ENCODE peak calls at places on chromosomes 16 and 17, in four cellular contexts. S is suprapubic skin, B is tibial artery, J is breast epithelium. U is an unnamed sample. For H3K9me3, the result is how much of the 10 kb centered on the place peaks cover.

GRCh38 chr16:88687254-88687576 is 908 bp upstream of the SNAI3 start:
- DNase-seq in S (no peak), J (no peak), B (no peak), U (no peak)

GRCh38 chr17:2170023-2170422 is 115.1 kb downstream of the HIC1 start:
- DNase-seq in S (no peak), J (no peak), B (no peak), U (no peak)

GRCh38 chr17:3474212-3474611 is 1.6 kb upstream of the ASPA start:
- DNase-seq in B (no peak), J (no peak), S (no peak), U (no peak)

GRCh38 chr16:985646-986400 is 4.3 kb downstream of the SOX8 start:
- DNase-seq in B (no peak), J (no peak), S (no peak), U (no peak)

GRCh38 chr17:79454826-79455225 is 156.0 kb downstream of the RBFOX3 start:
- DNase-seq in S (no peak), J (no peak), B (no peak), U (no peak)

GRCh38 chr17:48259710-48260291 is 152.2 kb downstream of the SNX11 start:
- DNase-seq in B (no peak), S (no peak), J (no peak), U (no peak)

GRCh38 chr17:59492091-59492451 is 73.3 kb upstream of the DHX40 start:
- DNase-seq in J (no peak), S (no peak), B (no peak), U (no peak)

GRCh38 chr17:48261297-48261880 is 153.8 kb downstream of the SNX11 start:
- DNase-seq in B (no peak), J (no peak), S (no peak), U (no peak)

GRCh38 chr16:53041196-53041977 is 11.3 kb downstream of the CHD9NB start:
- DNase-seq in B (peak), J (peak), S (peak), U (no peak)

GRCh38 chr16:1560866-1561265 is 27.4 kb downstream of the TMEM204 start:
- DNase-seq in B (no peak), S (no peak), J (no peak), U (no peak)

GRCh38 chr16:50909831-50910697 is 168.2 kb downstream of the CYLD start:
- DNase-seq in B (no peak), S (no peak), J (no peak), U (no peak)

GRCh38 chr16:87841608-87842208 is 27.6 kb downstream of the SLC7A5 start:
- DNase-seq in J (no peak), S (no peak), B (no peak), U (no peak)

GRCh38 chr17:47205419-47205963 is 3.7 kb upstream of the MYL4 start:
- DNase-seq in J (peak), S (no peak), B (peak), U (peak)

GRCh38 chr16:69084301-69084700 is 21.2 kb upstream of the HAS3 start:
- DNase-seq in S (no peak), B (no peak), J (no peak), U (no peak)

GRCh38 chr17:63950940-63951907 is 19.1 kb upstream of the CD79B start:
- DNase-seq in B (no peak), S (no peak), J (no peak), U (peak)

GRCh38 chr16:53209489-53209888 is 154.7 kb downstream of the CHD9 start:
- DNase-seq in B (no peak), S (no peak), J (no peak), U (no peak)

GRCh38 chr17:29412780-29413565 is 22.8 kb downstream of the TAOK1 start:
- DNase-seq in J (no peak), S (no peak), B (no peak), U (no peak)

GRCh38 chr17:56913000-56913866 is 616 bp downstream of the TRIM25 start:
- DNase-seq in B (no peak), S (no peak), J (peak), U (no peak)

GRCh38 chr17:47629826-47630225 is 19.9 kb upstream of the KPNB1 start:
- DNase-seq in J (no peak), B (no peak), S (no peak), U (no peak)

GRCh38 chr17:38469875-38470274 is 41.6 kb downstream of the ARHGAP23 start:
- DNase-seq in B (no peak), S (no peak), J (no peak), U (no peak)

GRCh38 chr17:15237106-15237425 is 28.1 kb downstream of the PMP22 start:
- DNase-seq in B (no peak), S (no peak), J (no peak), U (no peak)

GRCh38 chr17:60524463-60525346 is 1.3 kb downstream of the APPBP2 start:
- DNase-seq in J (no peak), S (no peak), B (no peak), U (no peak)

GRCh38 chr17:60522889-60523626 is 3.0 kb downstream of the APPBP2 start:
- DNase-seq in B (no peak), J (no peak), S (no peak), U (no peak)

GRCh38 chr17:60525347-60525623 is 757 bp downstream of the APPBP2 start:
- DNase-seq in S (no peak), J (no peak), B (no peak), U (no peak)

GRCh38 chr17:60525624-60526514 is at the start of gene APPBP2:
- DNase-seq in S (peak), B (peak), J (peak), U (peak)

DNA sequence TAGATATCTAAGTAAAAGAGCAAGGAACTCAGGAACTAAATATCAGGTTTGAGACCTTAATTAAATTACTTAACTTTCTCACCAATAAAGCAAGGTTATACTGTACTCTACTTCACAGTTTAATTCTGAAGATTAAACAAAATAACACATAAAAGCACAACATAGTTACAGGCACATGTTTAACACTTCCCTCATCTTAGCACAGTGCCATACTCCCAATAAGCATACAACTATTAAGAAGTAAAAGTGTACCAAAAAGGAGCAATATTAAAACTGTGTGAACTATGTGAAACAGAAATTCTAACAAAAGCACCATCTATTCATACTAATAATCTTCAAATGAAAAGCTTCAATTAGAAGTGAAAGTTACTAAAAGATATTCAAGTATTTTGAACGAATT is 2.2 kb downstream of the APPBP2 start:
- DNase-seq in J (no peak), S (no peak), B (no peak), U (no peak)
- H3K27ac ChIP-seq in J (no peak), S (no peak), B (peak), U (no peak)

GRCh38 chr16:27974896-27975540 is 88.5 kb downstream of the GSG1L start:
- DNase-seq in S (no peak), B (no peak), J (no peak), U (no peak)
- H3K9me3 ChIP-seq in S (under half), B (under half), J (under half), U (under half)

GRCh38 chr17:36761203-36761945 is 160.0 kb downstream of the MRM1 start:
- DNase-seq in B (no peak), S (no peak), J (no peak), U (no peak)

GRCh38 chr17:36752096-36752888 is 150.9 kb downstream of the MRM1 start:
- DNase-seq in J (no peak), S (no peak), B (no peak), U (no peak)

GRCh38 chr17:36755586-36755985 is 154.2 kb downstream of the MRM1 start:
- DNase-seq in J (no peak), S (no peak), B (no peak), U (peak)

GRCh38 chr17:36760425-36760824 is 159.0 kb downstream of the MRM1 start:
- DNase-seq in S (no peak), B (no peak), J (no peak), U (no peak)

GRCh38 chr17:36756695-36757094 is 155.3 kb downstream of the MRM1 start:
- DNase-seq in J (no peak), B (no peak), S (no peak), U (no peak)
- TF ChIP-seq CTCF in J (no peak), B (no peak), S (no peak), U (no peak)

GRCh38 chr17:73261952-73262675 is 434 bp upstream of the CPSF4L start:
- DNase-seq in B (no peak), S (no peak), J (peak), U (no peak)
- H3K27ac ChIP-seq in B (no peak), S (peak), J (peak), U (no peak)

DNA sequence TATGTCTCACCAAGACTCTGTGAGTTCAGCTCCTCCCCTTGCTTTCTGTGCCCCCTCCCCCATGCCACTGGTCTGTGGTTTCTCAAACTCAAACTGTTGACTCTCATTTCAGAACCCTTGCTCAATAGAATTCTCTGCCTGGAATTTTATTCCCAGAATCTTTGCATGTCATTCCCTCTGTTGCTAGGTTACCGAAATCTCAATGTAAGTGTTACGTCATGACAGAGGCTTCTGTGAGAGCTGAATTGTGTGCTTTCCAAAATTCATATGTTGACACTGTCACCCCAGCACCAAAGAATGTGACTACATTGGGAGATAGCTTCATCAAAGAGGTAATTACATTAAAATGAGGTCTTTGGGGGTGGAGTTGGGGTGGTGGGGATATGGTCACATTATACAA is 1938.8 kb downstream of the TP53TG3F start:
- DNase-seq in S (no peak), J (no peak), B (no peak), U (no peak)
- H3K9me3 ChIP-seq in S (under half), J (under half), B (under half), U (under half)

DNA sequence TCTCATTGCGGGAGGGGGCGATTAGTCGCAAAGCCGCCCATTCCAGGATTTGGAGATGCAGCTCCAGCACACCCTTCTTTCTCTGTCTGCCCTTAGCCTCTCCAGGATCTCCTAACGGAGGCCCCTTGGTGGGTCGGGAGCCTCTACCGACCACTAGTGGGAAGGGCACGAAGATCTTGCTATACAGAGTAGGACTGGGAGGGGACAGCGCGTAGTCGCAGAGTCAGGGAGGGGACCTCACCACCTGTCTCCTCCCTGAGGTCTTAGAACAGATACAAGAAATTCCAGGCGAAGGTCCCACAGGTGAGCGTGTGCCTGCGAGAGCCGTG is 569 bp upstream of the SMTNL2 start:
- DNase-seq in S (no peak), J (no peak), B (no peak), U (no peak)
- TF ChIP-seq CTCF in S (peak), J (no peak), B (no peak), U (peak)

DNA sequence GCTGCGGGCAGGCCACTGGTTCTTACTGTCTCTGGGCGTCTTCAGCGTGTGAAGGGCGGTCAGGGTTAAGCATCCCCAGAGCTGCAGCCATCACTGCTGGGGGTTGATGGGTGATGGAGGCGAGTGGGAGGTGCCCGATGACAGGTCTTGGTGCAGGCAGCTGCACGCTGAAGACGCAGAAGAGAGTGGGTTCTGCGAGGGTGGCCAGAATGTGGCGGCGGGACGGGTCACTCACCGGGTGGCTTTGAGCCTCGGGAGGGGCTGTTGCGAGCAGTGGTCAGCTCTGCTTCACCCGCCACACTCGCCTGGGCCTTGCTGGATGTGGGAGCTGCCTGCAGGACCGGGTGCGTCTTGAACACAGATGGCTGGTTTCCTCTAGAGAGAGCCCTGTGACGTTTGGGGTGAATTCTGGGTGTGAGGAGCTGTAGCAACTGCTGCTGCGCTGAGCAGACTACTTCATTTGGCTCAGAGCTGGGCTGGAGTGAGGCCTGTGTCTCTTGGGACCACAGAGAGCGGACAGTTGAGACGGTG is 44.6 kb upstream of the ZNF750 start:
- DNase-seq in B (no peak), S (no peak), J (no peak), U (no peak)
- H3K27ac ChIP-seq in B (no peak), S (no peak), J (peak), U (peak)

U was measured in CD4-positive, alpha-beta T cell.